ENCODE peak calls at places on chromosomes 16 and 17, in seven cellular contexts. I, Z, Y, L, J, A and D are unnamed samples.
A peak's percentile ranks its signal among the peaks of the same experiment; 100 is the strongest.

GRCh38 chr16:65731840-65732239 is 610.0 kb upstream of the CDH11 start:
- DNase-seq in J (no peak), Z (peak; percentile 75), I (peak; percentile 15), L (no peak), A (no peak), Y (no peak), D (no peak)

GRCh38 chr17:82305727-82306300 is 11.6 kb downstream of the CD7 start:
- DNase-seq in Z (no peak), L (no peak), Y (no peak), A (no peak), I (no peak), J (peak; percentile 47), D (no peak)

GRCh38 chr16:62298567-62298966 is 262.3 kb upstream of the CDH8 start:
- DNase-seq in I (no peak), J (no peak), L (no peak), A (no peak), Y (no peak), Z (no peak), D (no peak)

GRCh38 chr17:12959441-12959840 is 58.4 kb downstream of the ELAC2 start:
- DNase-seq in A (no peak), Z (no peak), Y (no peak), I (no peak), L (peak; percentile 34), J (peak; percentile 22), D (no peak)

GRCh38 chr17:65219124-65219523 is 82.0 kb downstream of the RGS9 start:
- DNase-seq in I (no peak), A (no peak), L (no peak), J (peak; percentile 22), Z (no peak), Y (no peak), D (no peak)

GRCh38 chr16:330746-331145 is 21.8 kb downstream of the AXIN1 start:
- DNase-seq in Z (no peak), J (no peak), A (no peak), Y (no peak), I (no peak), L (no peak), D (no peak)

GRCh38 chr17:68004201-68004600 is 7.9 kb upstream of the C17orf58 start:
- DNase-seq in Y (no peak), I (no peak), J (no peak), A (no peak), L (no peak), Z (no peak), D (no peak)

GRCh38 chr17:8470447-8471047 is 34.9 kb downstream of the NDEL1 start:
- DNase-seq in Z (peak; percentile 24), Y (no peak), L (no peak), A (peak; percentile 82), J (no peak), I (peak; percentile 37), D (no peak)

GRCh38 chr16:10988879-10989278 is 44.5 kb downstream of the CLEC16A start:
- DNase-seq in Z (no peak), Y (no peak), A (no peak), L (no peak), J (no peak), I (no peak), D (no peak)

DNA sequence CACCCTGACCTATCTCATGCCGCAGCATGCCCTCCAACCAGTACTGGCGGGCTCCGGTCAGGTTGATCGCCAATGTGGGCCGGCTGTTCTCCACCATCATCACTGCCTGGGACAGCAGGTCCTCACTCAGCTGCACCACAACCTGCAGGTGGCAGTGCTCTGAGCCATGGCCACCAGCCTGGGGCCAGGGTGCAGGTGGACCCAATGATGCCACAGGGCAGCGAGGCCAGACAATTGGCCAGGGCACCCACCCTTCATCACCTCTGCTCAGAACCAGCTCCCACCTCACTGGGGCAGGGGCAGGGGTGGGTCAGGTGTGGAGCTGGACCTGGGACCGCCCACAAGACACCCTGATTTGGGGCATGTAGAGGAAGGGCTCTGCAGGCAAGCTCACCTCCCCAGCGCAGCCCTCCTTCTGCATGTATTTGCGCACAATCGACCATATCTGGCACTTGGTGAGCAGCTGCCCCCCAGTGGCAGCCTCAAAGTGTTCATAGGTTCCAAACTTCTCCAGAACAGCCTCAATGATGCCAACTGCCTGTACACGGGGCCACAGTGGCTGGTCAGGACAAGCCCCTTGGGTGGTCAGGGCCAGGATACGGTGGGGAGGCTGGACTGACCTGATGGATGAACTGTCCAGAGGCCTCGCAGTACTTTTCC is 4.2 kb downstream of the MATCAP1 start:
- DNase-seq in Y (no peak), J (peak; percentile 37), Z (no peak), A (no peak), L (no peak), I (no peak), D (no peak)
- TF ChIP-seq CTCF in Y (no peak), J (no peak), Z (peak; percentile 21), A (no peak), L (peak; percentile 37), I (no peak), D (no peak)

GRCh38 chr17:3907483-3908216 is 8.6 kb downstream of the P2RX1 start:
- DNase-seq in Z (no peak), J (no peak), A (no peak), I (no peak), Y (no peak), L (no peak), D (no peak)
- TF ChIP-seq CTCF in Z (no peak), J (peak; percentile 12), A (no peak), I (no peak), Y (peak; percentile 21), L (peak; percentile 35), D (no peak)

DNA sequence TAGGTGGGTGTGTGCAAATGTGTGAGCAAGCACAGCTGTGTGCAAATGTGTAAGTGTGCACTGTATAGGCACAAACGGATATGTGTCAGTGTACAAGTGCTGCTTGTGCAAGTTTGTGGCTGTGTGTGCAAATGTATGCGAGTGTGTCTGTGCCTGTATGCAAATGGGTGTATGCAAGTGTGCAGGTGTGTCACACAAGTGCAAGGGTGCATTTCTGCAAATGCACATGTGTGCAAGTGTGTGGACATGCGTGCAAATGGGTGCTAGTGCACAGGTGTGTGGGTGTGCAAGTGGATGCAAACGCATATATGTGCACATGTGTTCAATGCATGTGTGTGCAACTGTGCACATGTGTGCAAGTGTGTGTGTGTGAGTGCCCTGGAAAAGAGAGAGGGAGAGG is 76.5 kb upstream of the TNRC6C start:
- DNase-seq in Y (no peak), L (no peak), A (peak; percentile 5), I (no peak), J (no peak), Z (no peak), D (no peak)
- TF ChIP-seq CTCF in Y (no peak), L (no peak), A (no peak), I (no peak), J (no peak), Z (no peak), D (no peak)

GRCh38 chr16:64455275-64455674 is 666.6 kb downstream of the CDH11 start:
- DNase-seq in L (peak; percentile 72), Z (no peak), J (peak; percentile 56), Y (no peak), A (no peak), I (no peak), D (no peak)
- TF ChIP-seq CTCF in L (peak; percentile 41), Z (no peak), J (peak; percentile 16), Y (no peak), A (peak; percentile 8), I (no peak), D (no peak)

GRCh38 chr16:73217654-73218053 is 169.7 kb upstream of the ZFHX3 start:
- DNase-seq in J (no peak), L (no peak), I (no peak), Y (no peak), Z (no peak), A (no peak), D (no peak)
- TF ChIP-seq CTCF in J (no peak), L (peak; percentile 45), I (no peak), Y (peak; percentile 51), Z (no peak), A (no peak), D (peak; percentile 60)

GRCh38 chr16:25126820-25127232 is 15.3 kb downstream of the LCMT1 start:
- DNase-seq in Z (peak; percentile 77), J (peak; percentile 85), A (no peak), L (peak; percentile 88), I (no peak), Y (no peak), D (no peak)
- TF ChIP-seq CTCF in Z (peak; percentile 72), J (peak; percentile 68), A (peak; percentile 28), L (peak; percentile 81), I (no peak), Y (peak; percentile 32), D (no peak)

GRCh38 chr16:2150418-2151187 is 2.2 kb downstream of the RAB26 start:
- DNase-seq in Z (no peak), Y (no peak), I (no peak), A (no peak), J (peak; percentile 71), L (no peak), D (no peak)
- TF ChIP-seq CTCF in Z (peak; percentile 16), Y (no peak), I (no peak), A (no peak), J (no peak), L (no peak), D (no peak)

GRCh38 chr16:67945392-67945933 is 1.5 kb upstream of the LCAT start:
- DNase-seq in A (no peak), L (no peak), Y (no peak), I (no peak), Z (no peak), J (no peak), D (no peak)

GRCh38 chr16:67948015-67948414 is 4.1 kb upstream of the LCAT start:
- DNase-seq in J (no peak), L (no peak), Y (no peak), A (no peak), Z (no peak), I (no peak), D (no peak)

GRCh38 chr16:67944690-67945391 is 921 bp upstream of the LCAT start:
- DNase-seq in Y (no peak), Z (no peak), A (no peak), I (no peak), L (no peak), J (no peak), D (no peak)

GRCh38 chr16:67946128-67946569 is 2.2 kb upstream of the LCAT start:
- DNase-seq in I (no peak), J (no peak), Z (no peak), Y (no peak), L (no peak), A (no peak), D (no peak)

GRCh38 chr16:67946966-67947558 is 3.1 kb upstream of the LCAT start:
- DNase-seq in Y (no peak), Z (no peak), A (no peak), L (no peak), J (no peak), I (no peak), D (no peak)
- TF ChIP-seq CTCF in Y (no peak), Z (no peak), A (no peak), L (no peak), J (no peak), I (no peak), D (no peak)

DNA sequence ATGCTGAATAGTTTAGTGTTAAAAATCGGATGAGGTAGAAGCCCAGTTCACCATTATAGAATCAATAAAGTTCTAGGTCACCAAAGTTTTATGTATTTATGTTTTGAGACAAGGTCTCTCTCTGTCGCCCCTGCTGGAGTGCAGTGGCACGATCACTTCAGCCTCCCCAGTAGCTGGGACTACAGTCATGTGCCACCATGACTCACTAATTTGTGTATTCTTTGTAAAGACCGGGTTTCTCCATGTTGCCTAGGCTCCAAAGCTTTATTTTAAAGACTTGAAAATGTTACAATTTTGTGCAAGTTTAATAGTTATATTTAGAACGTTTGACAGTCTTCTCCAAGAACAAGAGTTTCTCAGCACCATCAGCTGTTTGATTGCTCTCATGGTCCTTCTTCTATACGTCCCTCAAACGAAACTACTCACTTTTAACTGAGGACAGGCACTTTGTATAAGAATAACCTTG is 32.1 kb downstream of the NDE1 start:
- DNase-seq in Z (peak; percentile 50), J (peak; percentile 87), I (peak; percentile 54), A (no peak), Y (no peak), L (peak; percentile 88), D (no peak)
- TF ChIP-seq CTCF in Z (no peak), J (peak; percentile 63), I (no peak), A (peak; percentile 22), Y (peak; percentile 55), L (peak; percentile 78), D (no peak)